ENCODE peak calls at places on chromosome 14, in eight cellular contexts. K is SK-N-SH, C is endothelial cell of umbilical vein, G is HepG2, V is HCT116, T is H1, E is K562, B is GM12878. O is an unnamed sample.

GRCh38 chr14:95346820-95347219 is 27.1 kb upstream of the CLMN start:
- DNase-seq in K (no peak), C (no peak), G (no peak), V (no peak), T (no peak), E (no peak), B (no peak), O (no peak)

GRCh38 chr14:25007832-25008231 is 42.1 kb downstream of the STXBP6 start:
- DNase-seq in K (no peak), C (no peak), G (no peak), V (no peak), T (no peak), E (no peak), B (no peak), O (no peak)

GRCh38 chr14:96039633-96040311 is 610 bp downstream of the C14orf132 start:
- DNase-seq in K (peak), C (peak), G (no peak), V (no peak), T (peak), E (peak), B (no peak), O (no peak)

GRCh38 chr14:98189077-98189476 is 1082.9 kb downstream of the BCL11B start:
- DNase-seq in K (no peak), C (no peak), G (no peak), V (no peak), T (no peak), E (no peak), B (no peak), O (no peak)

GRCh38 chr14:68552597-68552996 is 240.3 kb downstream of the ZFP36L1 start:
- DNase-seq in K (no peak), C (peak), G (no peak), V (no peak), T (no peak), E (no peak), B (no peak), O (peak)

GRCh38 chr14:80927385-80927989 is 14.1 kb downstream of the CEP128 start:
- DNase-seq in K (no peak), C (no peak), G (no peak), V (no peak), T (no peak), E (peak), B (no peak), O (no peak)

GRCh38 chr14:95046711-95047681 is 110.3 kb downstream of the DICER1 start:
- DNase-seq in K (no peak), C (no peak), G (no peak), V (no peak), T (no peak), E (no peak), B (no peak), O (no peak)

GRCh38 chr14:22813145-22813544 is 2.1 kb downstream of the SLC7A7 start:
- DNase-seq in K (no peak), C (no peak), G (no peak), V (no peak), T (no peak), E (no peak), B (no peak), O (no peak)

GRCh38 chr14:54642121-54642520 is 75.2 kb downstream of the SAMD4A start:
- DNase-seq in K (no peak), C (no peak), G (peak), V (no peak), T (no peak), E (no peak), B (no peak), O (no peak)

GRCh38 chr14:55850803-55851202 is 267.4 kb upstream of the PELI2 start:
- DNase-seq in K (no peak), C (peak), G (no peak), V (no peak), T (no peak), E (no peak), B (no peak), O (no peak)

GRCh38 chr14:31204593-31205534 is 2.7 kb downstream of the HECTD1 start:
- DNase-seq in K (no peak), C (no peak), G (no peak), V (no peak), T (no peak), E (no peak), B (no peak), O (no peak)

GRCh38 chr14:37969511-37969979 is 238.2 kb upstream of the SSTR1 start:
- DNase-seq in K (no peak), C (no peak), G (no peak), V (no peak), T (no peak), E (no peak), B (no peak), O (no peak)

GRCh38 chr14:103070971-103071542 is 13.0 kb upstream of the LBHD2 start:
- DNase-seq in K (no peak), C (no peak), G (no peak), V (no peak), T (no peak), E (no peak), B (no peak), O (no peak)

GRCh38 chr14:54652188-54652889 is 85.4 kb downstream of the SAMD4A start:
- DNase-seq in K (no peak), C (peak), G (peak), V (peak), T (no peak), E (no peak), B (no peak), O (peak)

GRCh38 chr14:104868060-104868740 is 3.1 kb downstream of the CEP170B start:
- DNase-seq in K (no peak), C (no peak), G (no peak), V (no peak), T (peak), E (no peak), B (no peak), O (no peak)

GRCh38 chr14:72808564-72808963 is 85.3 kb downstream of the DPF3 start:
- DNase-seq in K (no peak), C (no peak), G (no peak), V (no peak), T (no peak), E (no peak), B (no peak), O (no peak)

GRCh38 chr14:103867523-103867953 is 20.2 kb upstream of the PPP1R13B start:
- DNase-seq in K (peak), C (no peak), G (no peak), V (no peak), T (peak), E (no peak), B (no peak), O (no peak)

GRCh38 chr14:60183724-60184596 is 18.8 kb upstream of the DHRS7 start:
- DNase-seq in K (no peak), C (peak), G (peak), V (peak), T (no peak), E (peak), B (no peak), O (peak)

GRCh38 chr14:60188115-60188514 is 22.9 kb upstream of the DHRS7 start:
- DNase-seq in K (no peak), C (no peak), G (no peak), V (no peak), T (no peak), E (no peak), B (no peak), O (no peak)

GRCh38 chr14:60183138-60183537 is 17.9 kb upstream of the DHRS7 start:
- DNase-seq in K (no peak), C (no peak), G (no peak), V (no peak), T (no peak), E (no peak), B (no peak), O (no peak)

GRCh38 chr14:60188696-60189095 is 23.5 kb upstream of the DHRS7 start:
- DNase-seq in K (no peak), C (no peak), G (no peak), V (no peak), T (no peak), E (no peak), B (no peak), O (no peak)

GRCh38 chr14:60184597-60185555 is 19.7 kb upstream of the DHRS7 start:
- DNase-seq in K (peak), C (no peak), G (no peak), V (no peak), T (no peak), E (no peak), B (no peak), O (no peak)
- H3K4me3 ChIP-seq in K (peak), C (no peak), G (no peak), V (no peak), T (no peak), E (no peak), B (no peak), O (no peak)

GRCh38 chr14:58815781-58816297 is 178.1 kb downstream of the DACT1 start:
- DNase-seq in K (peak), C (no peak), G (no peak), V (no peak), T (no peak), E (no peak), B (no peak), O (no peak)

GRCh38 chr14:58816416-58817115 is 178.8 kb downstream of the DACT1 start:
- DNase-seq in K (no peak), C (no peak), G (no peak), V (no peak), T (no peak), E (no peak), B (no peak), O (no peak)

GRCh38 chr14:58815046-58815701 is 177.4 kb downstream of the DACT1 start:
- DNase-seq in K (peak), C (no peak), G (no peak), V (no peak), T (no peak), E (no peak), B (no peak), O (no peak)

GRCh38 chr14:58820032-58820431 is 182.3 kb downstream of the DACT1 start:
- DNase-seq in K (no peak), C (no peak), G (no peak), V (no peak), T (no peak), E (no peak), B (no peak), O (no peak)

GRCh38 chr14:58817846-58818245 is 180.1 kb downstream of the DACT1 start:
- DNase-seq in K (no peak), C (no peak), G (no peak), V (no peak), T (no peak), E (no peak), B (no peak), O (no peak)
- H3K9ac ChIP-seq in K (peak), C (no peak), G (no peak), V (no peak), T (no peak), E (no peak), B (no peak), O (no peak)

GRCh38 chr14:89911018-89911919 is 43.3 kb downstream of the EFCAB11 start:
- DNase-seq in K (no peak), C (peak), G (peak), V (no peak), T (peak), E (no peak), B (no peak), O (no peak)

GRCh38 chr14:89910706-89911017 is 43.9 kb downstream of the EFCAB11 start:
- DNase-seq in K (no peak), C (no peak), G (no peak), V (no peak), T (no peak), E (no peak), B (no peak), O (no peak)

GRCh38 chr14:89918721-89919120 is 35.8 kb downstream of the EFCAB11 start:
- DNase-seq in K (no peak), C (no peak), G (no peak), V (no peak), T (no peak), E (no peak), B (no peak), O (no peak)

GRCh38 chr14:89912667-89913211 is 41.8 kb downstream of the EFCAB11 start:
- DNase-seq in K (peak), C (peak), G (peak), V (no peak), T (no peak), E (no peak), B (no peak), O (no peak)

GRCh38 chr14:89915114-89915878 is 39.2 kb downstream of the EFCAB11 start:
- DNase-seq in K (peak), C (peak), G (peak), V (peak), T (peak), E (peak), B (peak), O (no peak)
- TF ChIP-seq POLR2AphosphoS5 in K (no peak), C (no peak), G (no peak), V (no peak), T (no peak), E (no peak), B (no peak), O (no peak)

GRCh38 chr14:35400707-35401421 is 3.7 kb downstream of the NFKBIA start:
- DNase-seq in K (no peak), C (peak), G (peak), V (no peak), T (no peak), E (no peak), B (no peak), O (no peak)

GRCh38 chr14:35403085-35403396 is 1.5 kb downstream of the NFKBIA start:
- DNase-seq in K (no peak), C (peak), G (no peak), V (no peak), T (no peak), E (no peak), B (no peak), O (no peak)

GRCh38 chr14:35402323-35403084 is 2.0 kb downstream of the NFKBIA start:
- DNase-seq in K (no peak), C (peak), G (no peak), V (no peak), T (no peak), E (no peak), B (no peak), O (no peak)

GRCh38 chr14:35401853-35402252 is 2.7 kb downstream of the NFKBIA start:
- DNase-seq in K (no peak), C (peak), G (no peak), V (no peak), T (no peak), E (no peak), B (no peak), O (no peak)

DNA sequence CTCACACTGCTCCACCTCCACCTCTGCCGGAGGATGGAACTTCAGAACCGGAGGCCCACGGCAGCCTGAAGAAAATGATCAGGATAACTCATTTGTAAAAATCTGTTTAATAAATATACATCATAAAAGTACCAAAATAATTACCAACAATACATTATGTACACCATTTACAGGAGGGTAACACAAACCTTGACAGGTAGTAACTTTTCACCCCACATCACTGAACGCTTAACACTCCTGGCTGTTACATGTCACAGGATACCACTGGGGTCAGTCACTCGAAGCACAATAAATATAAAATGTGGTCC is 3.2 kb downstream of the NFKBIA start:
- DNase-seq in K (no peak), C (no peak), G (no peak), V (no peak), T (no peak), E (no peak), B (no peak), O (no peak)
- H3K4me3 ChIP-seq in K (no peak), C (peak), G (no peak), V (no peak), T (no peak), E (no peak), B (peak), O (no peak)

GRCh38 chr14:52949249-52949648 is 1.6 kb downstream of the FERMT2 start:
- DNase-seq in K (peak), C (peak), G (no peak), V (no peak), T (no peak), E (no peak), B (no peak), O (no peak)
- H3K9ac ChIP-seq in K (peak), C (peak), G (peak), V (peak), T (peak), E (no peak), B (no peak), O (peak)

GRCh38 chr14:100309028-100309718 is 2.9 kb upstream of the SLC25A29 start:
- DNase-seq in K (no peak), C (peak), G (no peak), V (no peak), T (no peak), E (no peak), B (no peak), O (no peak)
- TF ChIP-seq POLR2AphosphoS5 in K (no peak), C (no peak), G (no peak), V (no peak), T (no peak), E (no peak), B (no peak), O (no peak)

GRCh38 chr14:74426202-74426582 is at the start of gene SYNDIG1L:
- DNase-seq in K (no peak), C (no peak), G (no peak), V (no peak), T (no peak), E (no peak), B (no peak), O (no peak)

GRCh38 chr14:74429221-74429691 is 3.2 kb upstream of the SYNDIG1L start:
- DNase-seq in K (no peak), C (no peak), G (no peak), V (no peak), T (peak), E (no peak), B (no peak), O (no peak)

GRCh38 chr14:74424606-74425005 is 1.4 kb downstream of the SYNDIG1L start:
- DNase-seq in K (no peak), C (no peak), G (no peak), V (no peak), T (no peak), E (no peak), B (no peak), O (no peak)

GRCh38 chr14:74427651-74428050 is 1.6 kb upstream of the SYNDIG1L start:
- DNase-seq in K (no peak), C (no peak), G (no peak), V (no peak), T (peak), E (no peak), B (no peak), O (no peak)

GRCh38 chr14:74425525-74426201 is 347 bp downstream of the SYNDIG1L start:
- DNase-seq in K (peak), C (peak), G (no peak), V (no peak), T (peak), E (peak), B (no peak), O (no peak)
- H3K4me3 ChIP-seq in K (peak), C (no peak), G (no peak), V (no peak), T (peak), E (no peak), B (no peak), O (no peak)

GRCh38 chr14:89574420-89574819 is 157.4 kb upstream of the FOXN3 start:
- DNase-seq in K (no peak), C (no peak), G (no peak), V (no peak), T (no peak), E (no peak), B (no peak), O (no peak)

GRCh38 chr14:89578048-89578619 is 161.1 kb upstream of the FOXN3 start:
- DNase-seq in K (no peak), C (no peak), G (no peak), V (no peak), T (no peak), E (no peak), B (no peak), O (no peak)

GRCh38 chr14:89576132-89576923 is 159.3 kb upstream of the FOXN3 start:
- DNase-seq in K (no peak), C (no peak), G (no peak), V (no peak), T (no peak), E (no peak), B (no peak), O (no peak)

GRCh38 chr14:89575386-89576061 is 158.5 kb upstream of the FOXN3 start:
- DNase-seq in K (no peak), C (no peak), G (no peak), V (no peak), T (no peak), E (no peak), B (no peak), O (no peak)

GRCh38 chr14:89576960-89577359 is 159.9 kb upstream of the FOXN3 start:
- DNase-seq in K (no peak), C (no peak), G (no peak), V (no peak), T (no peak), E (no peak), B (no peak), O (no peak)
- H3K9ac ChIP-seq in K (no peak), C (no peak), G (no peak), V (no peak), T (no peak), E (no peak), B (no peak), O (no peak)

O was measured in SK-N-MC.